ENCODE peak calls at places on chromosome 22, in eight cellular contexts. P, G, O, H, I, T, M and X are unnamed samples.

GRCh38 chr22:20922141-20922751 is 5.0 kb downstream of the CRKL start:
- DNase-seq in P (no peak), G (no peak), O (no peak), H (no peak), I (no peak), T (no peak), M (no peak), X (no peak)

GRCh38 chr22:44373234-44373633 is 60.5 kb upstream of the SHISAL1 start:
- DNase-seq in P (no peak), G (no peak), O (no peak), H (no peak), I (peak; percentile 20), T (no peak), M (no peak), X (no peak)

GRCh38 chr22:38414009-38414395 is 41.0 kb downstream of the KCNJ4 start:
- DNase-seq in P (no peak), G (no peak), O (no peak), H (no peak), I (peak; percentile 14), T (no peak), M (peak; percentile 24), X (no peak)

GRCh38 chr22:36562261-36562835 is 33.4 kb upstream of the EIF3D start:
- DNase-seq in P (no peak), G (peak; percentile 65), O (no peak), H (no peak), I (no peak), T (no peak), M (no peak), X (peak; percentile 18)

GRCh38 chr22:46303347-46303965 is 6.8 kb downstream of the GTSE1 start:
- DNase-seq in P (no peak), G (peak; percentile 8), O (no peak), H (peak; percentile 7), I (peak; percentile 12), T (no peak), M (no peak), X (peak; percentile 33)

GRCh38 chr22:38126928-38127668 is 16.6 kb upstream of the BAIAP2L2 start:
- DNase-seq in P (peak; percentile 85), G (no peak), O (no peak), H (no peak), I (peak; percentile 35), T (no peak), M (no peak), X (no peak)

GRCh38 chr22:39268645-39269044 is 23.9 kb upstream of the PDGFB start:
- DNase-seq in P (no peak), G (no peak), O (no peak), H (no peak), I (no peak), T (no peak), M (no peak), X (no peak)

GRCh38 chr22:44925465-44926123 is 84.2 kb downstream of the PHF21B start:
- DNase-seq in P (no peak), G (no peak), O (no peak), H (no peak), I (peak; percentile 32), T (no peak), M (no peak), X (no peak)

GRCh38 chr22:38730411-38730871 is 24.7 kb downstream of the GTPBP1 start:
- DNase-seq in P (no peak), G (no peak), O (no peak), H (no peak), I (no peak), T (no peak), M (no peak), X (no peak)

GRCh38 chr22:36395061-36395849 is 7.5 kb upstream of the MYH9 start:
- DNase-seq in P (no peak), G (peak; percentile 57), O (no peak), H (no peak), I (no peak), T (no peak), M (no peak), X (no peak)

GRCh38 chr22:41568811-41569210 is 8.0 kb downstream of the CSDC2 start:
- DNase-seq in P (no peak), G (no peak), O (no peak), H (no peak), I (no peak), T (no peak), M (peak; percentile 68), X (no peak)

GRCh38 chr22:23065069-23065451 is 5.3 kb upstream of the GNAZ start:
- DNase-seq in P (no peak), G (no peak), O (no peak), H (no peak), I (peak; percentile 9), T (no peak), M (no peak), X (no peak)

GRCh38 chr22:41431656-41432055 is 14.9 kb downstream of the TOB2 start:
- DNase-seq in P (no peak), G (no peak), O (no peak), H (no peak), I (no peak), T (no peak), M (no peak), X (no peak)

GRCh38 chr22:23402275-23403151 is 177.6 kb downstream of the IGLL1 start:
- DNase-seq in P (peak; percentile 93), G (peak; percentile 81), O (peak; percentile 26), H (no peak), I (peak; percentile 79), T (peak; percentile 28), M (peak; percentile 86), X (peak; percentile 15)

GRCh38 chr22:19755722-19756287 is 4.8 kb upstream of the TBX1 start:
- DNase-seq in P (no peak), G (no peak), O (no peak), H (no peak), I (no peak), T (no peak), M (no peak), X (no peak)

GRCh38 chr22:37501610-37502341 is 15.6 kb upstream of the MFNG start:
- DNase-seq in P (peak; percentile 68), G (peak; percentile 88), O (peak; percentile 89), H (no peak), I (peak; percentile 70), T (peak; percentile 87), M (peak; percentile 87), X (peak; percentile 86)

GRCh38 chr22:23365961-23366360 is 185.7 kb downstream of the BCR start:
- DNase-seq in P (no peak), G (no peak), O (no peak), H (no peak), I (no peak), T (no peak), M (no peak), X (no peak)

DNA sequence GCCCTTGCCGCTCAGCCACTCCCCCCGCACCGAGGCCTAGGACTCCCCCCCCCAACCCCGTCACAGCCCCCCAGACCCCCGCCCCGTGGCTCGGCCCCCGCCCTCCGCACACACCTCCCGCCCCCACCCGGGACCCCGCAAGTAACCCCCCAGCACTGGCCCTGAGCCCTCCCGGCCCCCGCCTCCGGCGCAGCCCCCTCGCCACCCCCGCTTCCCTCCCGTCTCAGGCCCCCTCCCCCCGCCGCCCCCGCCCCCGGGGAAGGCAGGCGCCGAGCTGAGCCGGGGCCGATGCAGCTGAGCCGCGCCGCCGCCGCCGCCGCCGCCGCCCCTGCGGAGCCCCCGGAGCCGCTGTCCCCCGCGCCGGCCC is 1.5 kb downstream of the SHANK3 start:
- DNase-seq in P (no peak), G (no peak), O (no peak), H (no peak), I (no peak), T (no peak), M (no peak), X (no peak)
- H3K4me3 ChIP-seq in P (peak overlapping the region; percentile 37), G (no peak overlapping the region), O (peak overlapping the region; percentile 81), H (no peak overlapping the region), I (peak overlapping the region; percentile 57), T (peak overlapping the region; percentile 63), M (no peak overlapping the region), X (no peak overlapping the region)

GRCh38 chr22:49437356-49437755 is 390.3 kb downstream of the BRD1 start:
- DNase-seq in P (no peak), G (no peak), O (no peak), H (no peak), I (no peak), T (no peak), M (no peak), X (no peak)
- H3K9me3 ChIP-seq in P (peaks cover 6% of the 10 kb centered on the region), G (peaks cover 39% of the 10 kb centered on the region), O (no peaks in the 10 kb centered on the region), H (peaks cover 5% of the 10 kb centered on the region), I (no peaks in the 10 kb centered on the region), T (no peaks in the 10 kb centered on the region), M (no peaks in the 10 kb centered on the region), X (peaks cover 9% of the 10 kb centered on the region)

GRCh38 chr22:49957826-49958461 is 2.6 kb upstream of the PIM3 start:
- DNase-seq in P (no peak), G (no peak), O (no peak), H (no peak), I (peak; percentile 50), T (no peak), M (peak; percentile 54), X (no peak)

GRCh38 chr22:49958462-49958921 is 2.1 kb upstream of the PIM3 start:
- DNase-seq in P (no peak), G (no peak), O (no peak), H (no peak), I (no peak), T (no peak), M (peak; percentile 47), X (no peak)

GRCh38 chr22:49960159-49960966 is at the start of gene PIM3:
- DNase-seq in P (peak; percentile 95), G (peak; percentile 95), O (peak; percentile 95), H (peak; percentile 97), I (peak; percentile 96), T (peak; percentile 96), M (peak; percentile 96), X (peak; percentile 88)

GRCh38 chr22:49959782-49960158 is 802 bp upstream of the PIM3 start:
- DNase-seq in P (peak; percentile 44), G (peak; percentile 76), O (no peak), H (no peak), I (no peak), T (no peak), M (peak; percentile 84), X (no peak)

GRCh38 chr22:49958961-49959781 is 1.4 kb upstream of the PIM3 start:
- DNase-seq in P (no peak), G (no peak), O (peak; percentile 32), H (no peak), I (peak; percentile 50), T (peak; percentile 22), M (peak; percentile 64), X (no peak)
- H3K4me3 ChIP-seq in P (peak overlapping the region; percentile 54), G (peak overlapping the region; percentile 38), O (peak overlapping the region; percentile 87), H (peak overlapping the region; percentile 82), I (peak overlapping the region; percentile 95), T (peak overlapping the region; percentile 95), M (peak overlapping the region; percentile 96), X (peak overlapping the region; percentile 75)

DNA sequence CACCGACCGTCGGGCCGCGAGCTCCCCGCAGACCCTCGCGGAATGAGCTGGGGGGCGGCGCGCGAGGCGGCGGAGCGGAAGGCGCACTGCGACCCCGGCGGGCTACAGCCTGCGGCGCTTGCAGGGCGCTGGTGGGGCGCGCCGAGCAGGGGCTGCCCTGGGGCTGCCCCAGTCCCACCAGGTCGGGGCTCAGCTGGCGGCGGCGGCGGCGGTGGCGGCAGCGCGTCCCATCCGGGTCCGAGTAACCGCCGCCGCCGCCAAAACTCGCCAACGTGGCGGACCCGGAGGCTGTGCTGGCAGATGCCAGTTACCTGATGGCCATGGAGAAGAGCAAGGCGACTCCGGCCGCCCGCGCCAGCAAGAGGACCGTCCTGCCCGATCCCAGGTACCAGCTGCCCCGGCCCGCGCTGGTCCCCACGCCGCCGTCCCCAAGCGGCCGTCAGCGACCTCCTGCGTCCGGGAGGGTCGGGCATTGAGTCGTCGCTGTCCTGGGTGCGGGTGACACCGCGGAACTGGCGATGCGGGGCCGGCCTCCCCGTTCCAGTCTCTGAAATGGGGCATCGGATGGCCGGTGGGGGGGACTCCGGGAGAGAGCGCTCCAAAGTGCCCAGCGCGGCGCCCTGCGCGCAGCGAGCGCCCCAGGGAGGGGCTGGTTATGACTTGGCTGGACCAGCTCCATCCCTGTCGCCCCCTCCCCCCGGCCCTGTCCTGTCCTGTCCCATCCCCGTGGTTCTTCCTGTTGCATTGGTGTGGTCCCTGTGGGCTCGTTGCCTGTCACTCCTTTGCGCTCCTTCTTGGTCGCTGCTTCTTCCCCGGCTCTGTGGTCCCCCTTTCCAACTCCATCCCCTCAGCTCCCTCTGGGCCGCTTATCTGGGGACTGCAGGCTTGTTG is 63.5 kb downstream of the CRYBB2 start:
- DNase-seq in P (peak; percentile 49), G (no peak), O (no peak), H (no peak), I (no peak), T (no peak), M (peak; percentile 20), X (no peak)
- H3K9me3 ChIP-seq in P (no peaks in the 10 kb centered on the region), G (no peaks in the 10 kb centered on the region), O (no peaks in the 10 kb centered on the region), H (no peaks in the 10 kb centered on the region), I (no peaks in the 10 kb centered on the region), T (no peaks in the 10 kb centered on the region), M (no peaks in the 10 kb centered on the region), X (no peaks in the 10 kb centered on the region)